ENCODE peak calls at places on chromosomes 3 and 15, in ten cellular contexts. L is cardiac muscle cell; N is SJSA1; P is SK-N-SH; B is CD8-positive, alpha-beta T cell; W is neuronal stem cell; Q is heart left ventricle; Y is A673; G is body of pancreas; A is IMR-90. K is an unnamed sample. For H3K9me3, the result is how much of the 10 kb centered on the place peaks cover.

GRCh38 chr15:69092159-69092558 is 68.3 kb upstream of the GLCE start:
- DNase-seq in Y (no peak), G (no peak), N (peak), W (no peak), L (peak), Q (no peak), B (no peak), A (peak), P (no peak), K (no peak)

GRCh38 chr3:151639096-151639740 is 94.5 kb upstream of the AADACL2 start:
- DNase-seq in P (no peak), G (no peak), B (no peak), Y (no peak), L (no peak), N (no peak), W (no peak), Q (no peak), A (no peak), K (peak)

GRCh38 chr15:52780172-52780980 is 9.8 kb downstream of the ONECUT1 start:
- DNase-seq in W (peak), N (no peak), A (peak), P (peak), B (peak), Q (no peak), Y (peak), L (peak), G (peak), K (no peak)

GRCh38 chr15:64892850-64893403 is 18.8 kb upstream of the ANKDD1A start:
- DNase-seq in Q (no peak), Y (no peak), G (no peak), A (no peak), P (no peak), L (no peak), B (no peak), W (no peak), N (no peak), K (no peak)

GRCh38 chr3:156787015-156787414 is 39.1 kb upstream of the LEKR1 start:
- DNase-seq in W (no peak), N (no peak), Y (no peak), Q (no peak), G (no peak), B (no peak), L (no peak), P (no peak), A (no peak), K (no peak)

GRCh38 chr3:119304201-119304713 is 10.1 kb downstream of the ARHGAP31 start:
- DNase-seq in A (peak), Y (peak), Q (no peak), W (no peak), G (no peak), L (peak), P (no peak), B (no peak), N (peak), K (peak)

GRCh38 chr3:196967412-196968232 is 1.0 kb downstream of the PIGZ start:
- DNase-seq in Q (no peak), A (no peak), G (no peak), Y (no peak), N (no peak), P (no peak), B (no peak), L (no peak), W (no peak), K (no peak)

GRCh38 chr3:64685331-64685799 is 2.4 kb downstream of the ADAMTS9 start:
- DNase-seq in Q (peak), L (peak), W (no peak), P (peak), N (peak), B (no peak), Y (no peak), G (peak), A (peak), K (no peak)

GRCh38 chr3:112365636-112366035 is 32.7 kb downstream of the CD200 start:
- DNase-seq in L (peak), Q (no peak), G (no peak), A (no peak), N (no peak), P (no peak), Y (no peak), B (no peak), W (no peak), K (no peak)

GRCh38 chr3:138670409-138670808 is 61.8 kb downstream of the FAIM start:
- DNase-seq in L (no peak), B (no peak), P (no peak), A (no peak), Y (no peak), N (no peak), G (peak), Q (no peak), W (no peak), K (no peak)

GRCh38 chr3:143327388-143327787 is 207.8 kb downstream of the CHST2 start:
- DNase-seq in B (no peak), P (no peak), G (no peak), Q (no peak), Y (peak), L (no peak), A (no peak), W (no peak), N (no peak), K (no peak)

GRCh38 chr3:9183811-9184463 is 65.5 kb downstream of the SRGAP3 start:
- DNase-seq in L (no peak), W (peak), P (no peak), A (no peak), B (no peak), N (no peak), G (no peak), Y (no peak), Q (no peak), K (no peak)

GRCh38 chr3:25235033-25235432 is 193.0 kb upstream of the RARB start:
- DNase-seq in A (no peak), L (no peak), N (no peak), W (no peak), P (no peak), B (no peak), Q (no peak), Y (no peak), G (no peak), K (no peak)

GRCh38 chr15:68210821-68211655 is 5.9 kb upstream of the CALML4 start:
- DNase-seq in N (peak), B (peak), L (peak), A (peak), W (peak), P (peak), G (peak), Q (peak), Y (peak), K (peak)

GRCh38 chr3:99439892-99440291 is 198.5 kb upstream of the COL8A1 start:
- DNase-seq in Y (no peak), P (no peak), W (peak), L (peak), Q (no peak), A (no peak), G (no peak), B (no peak), N (no peak), K (no peak)

GRCh38 chr3:52121459-52121795 is 32.8 kb downstream of the POC1A start:
- DNase-seq in Y (no peak), L (peak), W (no peak), N (no peak), G (peak), Q (peak), A (no peak), B (no peak), P (no peak), K (no peak)

GRCh38 chr15:74709011-74709410 is 13.2 kb upstream of the EDC3 start:
- DNase-seq in P (no peak), N (no peak), W (no peak), G (no peak), Q (no peak), B (no peak), A (no peak), Y (no peak), L (peak), K (no peak)

GRCh38 chr3:167837430-167837829 is 101.9 kb downstream of the SERPINI1 start:
- DNase-seq in G (no peak), B (no peak), N (no peak), L (no peak), A (no peak), Y (no peak), W (no peak), P (no peak), Q (no peak), K (no peak)

GRCh38 chr3:114213669-114214541 is 23.5 kb downstream of the ZNF80 start:
- DNase-seq in B (peak), W (no peak), P (peak), A (peak), G (peak), Q (no peak), N (no peak), L (peak), Y (peak), K (peak)

GRCh38 chr3:38165722-38166387 is 518 bp downstream of the OXSR1 start:
- DNase-seq in W (no peak), L (no peak), G (peak), Q (no peak), P (no peak), Y (peak), N (no peak), B (peak), A (peak), K (no peak)

GRCh38 chr3:188595890-188596376 is 442.0 kb downstream of the LPP start:
- DNase-seq in W (no peak), L (peak), Q (no peak), Y (no peak), G (no peak), A (peak), N (no peak), B (no peak), P (no peak), K (peak)

GRCh38 chr3:50609071-50609742 is 2.4 kb downstream of the CISH start:
- DNase-seq in A (no peak), L (no peak), B (no peak), Q (no peak), P (no peak), N (no peak), W (no peak), Y (no peak), G (no peak), K (no peak)
- H3K4me3 ChIP-seq in A (no peak), L (no peak), B (peak), Q (peak), P (no peak), N (no peak), W (no peak), Y (no peak), G (no peak), K (no peak)

GRCh38 chr3:13901935-13902584 is 22.2 kb upstream of the WNT7A start:
- DNase-seq in N (no peak), L (no peak), A (no peak), W (no peak), P (no peak), B (no peak), G (no peak), Q (no peak), Y (no peak), K (no peak)

DNA sequence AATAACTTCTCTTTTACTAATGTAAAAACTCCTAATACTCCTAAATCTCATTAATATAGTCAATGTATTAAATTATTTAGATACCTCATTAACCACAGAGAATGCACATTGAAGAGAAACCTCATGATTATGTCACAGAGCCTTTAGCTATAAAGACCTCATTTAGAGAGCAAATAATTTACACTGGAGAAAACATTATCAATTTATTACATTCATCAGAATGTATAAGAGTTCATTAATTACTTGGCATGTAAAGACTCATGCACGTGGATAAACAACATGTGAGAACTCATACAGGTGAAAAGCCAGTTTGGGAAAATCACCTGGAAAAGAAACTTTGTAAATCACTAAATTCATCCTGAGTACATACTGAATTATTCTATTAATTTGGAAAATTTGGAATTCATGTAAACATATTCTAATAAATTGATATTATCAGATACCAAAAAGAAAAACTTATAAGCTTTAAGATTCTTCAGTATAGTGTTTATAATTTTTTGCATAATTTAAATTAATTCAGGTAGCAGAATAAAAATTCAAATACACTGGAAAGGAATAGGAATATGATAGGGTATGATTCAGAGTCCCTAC is 22.9 kb upstream of the WNT7A start:
- DNase-seq in G (no peak), Y (no peak), N (no peak), L (no peak), W (no peak), Q (no peak), B (no peak), P (no peak), A (no peak), K (no peak)
- H3K9me3 ChIP-seq in G (under half), Y (under half), N (under half), L (under half), W (under half), Q (half or more), B (under half), P (under half), A (under half), K (under half)

DNA sequence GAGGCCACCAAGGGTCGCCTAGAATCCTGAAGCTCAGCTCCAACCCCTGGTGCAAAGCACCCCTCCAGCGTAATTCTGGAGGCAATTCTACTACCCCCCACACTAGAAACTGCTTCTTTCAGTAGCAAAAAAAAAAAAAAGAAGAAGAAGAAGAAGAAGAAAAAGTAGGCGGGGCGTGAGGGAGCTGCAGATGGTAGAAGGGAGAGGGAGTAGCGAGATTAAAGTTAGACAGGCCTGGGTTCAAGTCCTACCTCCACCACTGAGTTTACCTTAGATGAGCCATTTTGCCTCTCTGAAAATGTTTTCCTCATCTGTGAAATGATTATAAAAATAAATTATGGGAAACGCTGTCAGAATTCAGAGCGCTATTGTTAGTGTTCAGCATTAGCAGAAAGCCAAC is 913 bp downstream of the FAM174B start:
- DNase-seq in Y (no peak), N (no peak), Q (no peak), P (no peak), L (no peak), B (no peak), W (no peak), G (no peak), A (no peak), K (no peak)
- H3K4me3 ChIP-seq in Y (peak), N (no peak), Q (peak), P (no peak), L (peak), B (no peak), W (no peak), G (peak), A (no peak), K (peak)

DNA sequence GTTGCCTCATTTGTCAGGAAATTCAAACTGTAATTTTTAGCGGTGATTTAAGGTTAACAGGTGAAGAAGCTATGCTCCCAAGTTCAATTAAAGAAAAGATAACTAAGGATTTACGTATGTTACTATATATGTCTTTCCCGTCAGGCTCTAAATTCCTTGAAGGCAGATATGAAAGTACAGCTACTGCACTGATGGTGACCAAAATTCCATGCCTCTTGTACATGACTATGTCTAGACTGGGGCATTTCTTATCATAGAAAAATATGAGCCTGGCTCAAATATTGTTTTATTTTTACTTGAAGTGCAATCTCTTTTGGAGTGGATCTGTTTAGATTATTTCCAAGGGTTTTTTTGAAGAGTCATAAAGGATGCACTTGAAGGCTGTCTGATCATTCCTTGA is 647.1 kb upstream of the KCNMB2 start:
- DNase-seq in G (no peak), W (no peak), L (no peak), Q (no peak), B (no peak), N (no peak), Y (no peak), P (no peak), A (no peak), K (no peak)
- H3K9me3 ChIP-seq in G (under half), W (under half), L (under half), Q (under half), B (under half), N (under half), Y (under half), P (under half), A (under half), K (under half)

DNA sequence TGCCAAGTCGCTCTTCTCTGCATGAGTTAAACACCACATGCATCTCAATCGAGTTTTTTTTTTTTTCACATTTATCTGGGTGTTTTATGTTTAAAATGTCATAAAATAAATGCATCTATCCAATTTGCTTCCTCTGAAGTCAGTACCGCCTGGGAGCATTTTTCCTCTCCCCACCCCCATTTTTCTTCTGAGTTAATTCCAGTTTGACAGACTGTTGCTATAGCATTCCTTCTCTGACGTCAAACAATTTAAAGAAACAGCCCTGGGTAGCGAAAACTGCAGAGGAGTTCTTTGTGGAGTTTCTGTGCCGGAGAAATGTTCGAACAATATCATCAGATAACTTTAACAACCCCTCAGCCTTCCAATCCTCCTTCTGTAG is 885 bp upstream of the GNB4 start:
- DNase-seq in Q (no peak), B (no peak), W (no peak), G (no peak), N (no peak), Y (peak), P (no peak), A (peak), L (peak), K (peak)
- H3K4me3 ChIP-seq in Q (peak), B (no peak), W (no peak), G (no peak), N (peak), Y (peak), P (no peak), A (peak), L (peak), K (peak)

GRCh38 chr3:6736781-6737180 is 124.1 kb upstream of the GRM7 start:
- DNase-seq in Q (no peak), N (no peak), B (no peak), P (no peak), A (no peak), W (no peak), L (no peak), G (no peak), Y (no peak), K (no peak)
- H3K9me3 ChIP-seq in Q (under half), N (under half), B (under half), P (under half), A (under half), W (under half), L (under half), G (under half), Y (under half), K (under half)

DNA sequence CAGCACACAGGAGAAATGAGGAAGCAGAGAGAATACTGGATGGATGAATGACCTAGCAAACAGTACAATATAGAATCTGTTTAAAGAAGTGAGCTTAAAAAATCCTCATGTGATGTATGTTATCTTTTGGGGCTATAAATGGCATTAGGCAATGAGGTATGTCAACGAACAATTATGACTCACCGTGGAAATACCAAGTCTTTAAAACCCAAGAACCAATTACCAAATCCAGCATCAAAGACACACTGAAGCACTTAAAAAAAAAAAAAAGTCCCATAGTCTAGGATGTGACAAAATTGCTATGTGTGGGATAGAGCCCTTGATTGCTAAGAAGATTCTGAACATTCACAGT is 36.3 kb upstream of the HERC1 start:
- DNase-seq in B (no peak), A (no peak), W (no peak), G (no peak), Q (no peak), Y (peak), L (no peak), N (no peak), P (no peak), K (no peak)
- H3K4me3 ChIP-seq in B (no peak), A (no peak), W (no peak), G (no peak), Q (no peak), Y (no peak), L (no peak), N (no peak), P (no peak), K (no peak)

GRCh38 chr15:95362306-95362705 is 968.2 kb upstream of the NR2F2 start:
- DNase-seq in P (no peak), A (no peak), L (no peak), Q (no peak), G (no peak), W (no peak), N (no peak), B (no peak), Y (no peak), K (no peak)
- H3K9me3 ChIP-seq in P (under half), A (under half), L (under half), Q (under half), G (under half), W (under half), N (under half), B (under half), Y (under half), K (under half)

K was measured in MG63.